ENCODE peak calls at places on chromosomes 12 and 14, in four cellular contexts. M, T, G and N are unnamed samples.

GRCh38 chr12:27595231-27595642 is 71.2 kb downstream of the PPFIBP1 start:
- DNase-seq in G (no peak), M (no peak), T (peak), N (no peak)

GRCh38 chr12:78804262-78804661 is 60.3 kb upstream of the SYT1 start:
- DNase-seq in G (no peak), T (no peak), M (no peak), N (no peak)

GRCh38 chr12:105287408-105287807 is 43.1 kb upstream of the C12orf75 start:
- DNase-seq in M (no peak), T (no peak), G (no peak), N (no peak)

GRCh38 chr12:69987453-69988102 is 162.6 kb downstream of the MYRFL start:
- DNase-seq in M (no peak), T (peak), G (peak), N (peak)

GRCh38 chr14:77980475-77981321 is 180.8 kb downstream of the ADCK1 start:
- DNase-seq in G (no peak), T (no peak), M (peak), N (peak)

GRCh38 chr12:128025856-128026255 is 241.1 kb upstream of the TMEM132C start:
- DNase-seq in T (no peak), G (no peak), M (no peak), N (peak)

GRCh38 chr12:6613015-6613775 is 6.0 kb upstream of the CHD4 start:
- DNase-seq in M (peak), T (peak), G (no peak), N (peak)

GRCh38 chr12:122018457-122018856 is 3.2 kb upstream of the BCL7A start:
- DNase-seq in M (no peak), T (no peak), G (no peak), N (no peak)

GRCh38 chr12:52121848-52122838 is 42.6 kb downstream of the SMIM41 start:
- DNase-seq in T (peak), M (peak), G (no peak), N (peak)

GRCh38 chr12:108694812-108695278 is 36.5 kb downstream of the CORO1C start:
- DNase-seq in M (no peak), T (peak), G (no peak), N (no peak)

GRCh38 chr14:93007225-93007997 is 84.5 kb downstream of the CHGA start:
- DNase-seq in T (peak), G (no peak), M (no peak), N (peak)

GRCh38 chr12:19829100-19829853 is 390.0 kb downstream of the AEBP2 start:
- DNase-seq in M (no peak), G (no peak), T (no peak), N (no peak)

GRCh38 chr12:118853634-118854033 is 127.7 kb upstream of the SRRM4 start:
- DNase-seq in G (no peak), T (no peak), M (no peak), N (peak)

GRCh38 chr14:34797747-34798583 is 77.2 kb downstream of the BAZ1A start:
- DNase-seq in M (no peak), G (no peak), T (no peak), N (peak)

GRCh38 chr12:65952737-65953209 is 128.5 kb downstream of the HMGA2 start:
- DNase-seq in T (no peak), G (peak), M (no peak), N (no peak)

GRCh38 chr12:9406564-9407424 is 198.6 kb upstream of the PZP start:
- DNase-seq in M (no peak), T (no peak), G (no peak), N (no peak)

GRCh38 chr12:19550626-19551025 is 111.3 kb downstream of the AEBP2 start:
- DNase-seq in M (no peak), G (no peak), T (no peak), N (no peak)

GRCh38 chr12:68521321-68521839 is 89.3 kb upstream of the RAP1B start:
- DNase-seq in G (peak), M (no peak), T (peak), N (no peak)

GRCh38 chr14:92316937-92317336 is 6.0 kb upstream of the SLC24A4 start:
- DNase-seq in T (peak), G (no peak), M (no peak), N (no peak)

GRCh38 chr14:63901434-63902085 is 48.8 kb downstream of the SYNE2 start:
- DNase-seq in M (no peak), G (peak), T (no peak), N (no peak)

GRCh38 chr12:49328816-49329215 is 5.8 kb downstream of the TROAP start:
- DNase-seq in M (no peak), G (no peak), T (no peak), N (no peak)

GRCh38 chr12:52582971-52583456 is 9.4 kb upstream of the KRT74 start:
- DNase-seq in M (peak), T (peak), G (peak), N (peak)

GRCh38 chr12:94498073-94498472 is 38.4 kb upstream of the CEP83 start:
- DNase-seq in G (no peak), M (no peak), T (peak), N (no peak)

GRCh38 chr12:27333311-27334009 is 824 bp downstream of the BMAL2 start:
- DNase-seq in M (peak), T (no peak), G (no peak), N (peak)

GRCh38 chr12:131130311-131130911 is 176.7 kb downstream of the ADGRD1 start:
- DNase-seq in G (no peak), M (no peak), T (no peak), N (no peak)

GRCh38 chr12:68344126-68344525 is 12.0 kb upstream of the MDM1 start:
- DNase-seq in G (no peak), T (no peak), M (no peak), N (no peak)

GRCh38 chr12:87509233-87509820 is 519.9 kb downstream of the C12orf50 start:
- DNase-seq in G (peak), T (peak), M (no peak), N (no peak)

GRCh38 chr12:100913872-100914600 is 119.5 kb downstream of the ANO4 start:
- DNase-seq in G (peak), T (no peak), M (no peak), N (no peak)

GRCh38 chr12:89883630-89884364 is 175.2 kb upstream of the ATP2B1 start:
- DNase-seq in M (peak), T (peak), G (no peak), N (no peak)

GRCh38 chr12:76909290-76909689 is 30.5 kb upstream of the CSRP2 start:
- DNase-seq in T (no peak), M (no peak), G (no peak), N (no peak)

GRCh38 chr12:62910549-62911169 is 24.3 kb downstream of the PPM1H start:
- DNase-seq in T (no peak), G (no peak), M (no peak), N (no peak)

GRCh38 chr12:93896427-93896826 is 219.3 kb downstream of the CRADD start:
- DNase-seq in M (no peak), G (no peak), T (peak), N (no peak)

GRCh38 chr12:22719745-22720144 is 94.8 kb downstream of the ETNK1 start:
- DNase-seq in M (no peak), T (no peak), G (no peak), N (no peak)

GRCh38 chr12:24039113-24039525 is 89.6 kb upstream of the SOX5 start:
- DNase-seq in G (peak), M (no peak), T (no peak), N (no peak)

GRCh38 chr12:12467222-12467621 is 95.4 kb downstream of the DUSP16 start:
- DNase-seq in G (no peak), T (no peak), M (peak), N (no peak)

GRCh38 chr12:5073838-5074237 is 30.2 kb downstream of the KCNA5 start:
- DNase-seq in T (peak), G (no peak), M (no peak), N (no peak)

GRCh38 chr14:106318700-106319099 is 792.3 kb downstream of the TMEM121 start:
- DNase-seq in G (no peak), M (no peak), T (no peak), N (no peak)

GRCh38 chr12:101209319-101210302 is at the start of gene SLC5A8:
- DNase-seq in T (no peak), M (no peak), G (no peak), N (no peak)

GRCh38 chr14:74888164-74889158 is 6.7 kb downstream of the DLST start:
- DNase-seq in G (no peak), M (no peak), T (peak), N (no peak)